ENCODE peak calls at places on chromosomes 12 and 14, in seven cellular contexts. Y is foreskin keratinocyte, F is heart right ventricle, A is RWPE1, C is suprapubic skin, I is nephron progenitor cell, M is kidney. V is an unnamed sample.
A peak's percentile ranks its signal among the peaks of the same experiment; 100 is the strongest.

GRCh38 chr14:29743566-29743965 is 184.1 kb downstream of the PRKD1 start:
- DNase-seq in I (no peak), M (no peak), F (no peak), C (no peak), Y (no peak), A (no peak), V (no peak)

GRCh38 chr12:75722714-75723200 is 211.3 kb upstream of the KRR1 start:
- DNase-seq in Y (peak; percentile 85), A (peak; percentile 53), I (no peak), M (no peak), F (no peak), C (no peak), V (no peak)

GRCh38 chr14:68795602-68796417 is 2.9 kb upstream of the ZFP36L1 start:
- DNase-seq in M (peak; percentile 95), Y (peak; percentile 81), C (peak; percentile 89), A (peak; percentile 82), F (peak; percentile 89), I (peak; percentile 77), V (no peak)

GRCh38 chr12:121537814-121538698 is 42.8 kb downstream of the KDM2B start:
- DNase-seq in M (peak; percentile 75), I (peak; percentile 65), Y (no peak), A (no peak), F (peak; percentile 42), C (no peak), V (no peak)

GRCh38 chr12:119202544-119202943 is 23.8 kb downstream of the HSPB8 start:
- DNase-seq in F (no peak), I (no peak), Y (no peak), C (no peak), M (no peak), A (no peak), V (no peak)

GRCh38 chr14:73227812-73228781 is 9.2 kb upstream of the PAPLN start:
- DNase-seq in Y (peak; percentile 69), I (no peak), C (no peak), F (peak; percentile 47), A (peak; percentile 64), M (peak; percentile 85), V (peak; percentile 63)

GRCh38 chr12:53825246-53826081 is 73.7 kb upstream of the CISTR start:
- DNase-seq in C (no peak), A (peak; percentile 80), Y (no peak), F (no peak), M (no peak), I (no peak), V (no peak)

GRCh38 chr12:79127268-79127895 is 262.8 kb downstream of the SYT1 start:
- DNase-seq in C (no peak), F (no peak), A (peak; percentile 16), M (no peak), Y (peak; percentile 96), I (no peak), V (no peak)

GRCh38 chr14:52325632-52326031 is 11.5 kb downstream of the PTGER2 start:
- DNase-seq in C (no peak), F (no peak), I (no peak), M (no peak), Y (no peak), A (no peak), V (no peak)

GRCh38 chr12:92466391-92467305 is 236.1 kb upstream of the PLEKHG7 start:
- DNase-seq in A (no peak), F (no peak), Y (no peak), C (no peak), I (no peak), M (no peak), V (no peak)

GRCh38 chr12:52695039-52695438 is 8.3 kb downstream of the KRT77 start:
- DNase-seq in Y (no peak), I (no peak), M (no peak), F (no peak), A (no peak), C (no peak), V (no peak)

GRCh38 chr12:52699373-52699772 is 4.0 kb downstream of the KRT77 start:
- DNase-seq in I (no peak), Y (no peak), M (no peak), C (no peak), A (no peak), F (no peak), V (no peak)

GRCh38 chr12:52696588-52696987 is 6.7 kb downstream of the KRT77 start:
- DNase-seq in Y (no peak), C (no peak), F (no peak), I (no peak), M (no peak), A (no peak), V (no peak)

GRCh38 chr12:52698634-52699340 is 4.5 kb downstream of the KRT77 start:
- DNase-seq in C (no peak), M (no peak), F (no peak), Y (peak; percentile 49), I (no peak), A (no peak), V (no peak)

GRCh38 chr12:52697058-52697582 is 6.2 kb downstream of the KRT77 start:
- DNase-seq in M (no peak), I (no peak), Y (no peak), A (no peak), C (no peak), F (no peak), V (no peak)
- TF ChIP-seq CTCF in M (no peak), I (no peak), Y (peak; percentile 11), A (no peak), C (no peak), F (no peak), V (no peak)

GRCh38 chr12:49366652-49367380 is 446 bp upstream of the SPATS2 start:
- DNase-seq in A (peak; percentile 94), Y (peak; percentile 85), I (peak; percentile 95), M (peak; percentile 95), F (peak; percentile 91), C (peak; percentile 92), V (peak; percentile 45)
- TF ChIP-seq CTCF in A (peak; percentile 12), Y (peak; percentile 49), I (no peak), M (peak; percentile 13), F (no peak), C (no peak), V (no peak)

GRCh38 chr12:102741196-102741595 is 175.8 kb downstream of the PAH start:
- DNase-seq in A (no peak), M (no peak), C (no peak), F (no peak), Y (no peak), I (no peak), V (no peak)

GRCh38 chr12:102735104-102735503 is 181.9 kb downstream of the PAH start:
- DNase-seq in F (no peak), C (no peak), Y (no peak), M (no peak), A (no peak), I (no peak), V (no peak)

GRCh38 chr12:102736328-102736727 is 180.7 kb downstream of the PAH start:
- DNase-seq in F (no peak), A (no peak), C (no peak), I (no peak), Y (no peak), M (no peak), V (no peak)

DNA sequence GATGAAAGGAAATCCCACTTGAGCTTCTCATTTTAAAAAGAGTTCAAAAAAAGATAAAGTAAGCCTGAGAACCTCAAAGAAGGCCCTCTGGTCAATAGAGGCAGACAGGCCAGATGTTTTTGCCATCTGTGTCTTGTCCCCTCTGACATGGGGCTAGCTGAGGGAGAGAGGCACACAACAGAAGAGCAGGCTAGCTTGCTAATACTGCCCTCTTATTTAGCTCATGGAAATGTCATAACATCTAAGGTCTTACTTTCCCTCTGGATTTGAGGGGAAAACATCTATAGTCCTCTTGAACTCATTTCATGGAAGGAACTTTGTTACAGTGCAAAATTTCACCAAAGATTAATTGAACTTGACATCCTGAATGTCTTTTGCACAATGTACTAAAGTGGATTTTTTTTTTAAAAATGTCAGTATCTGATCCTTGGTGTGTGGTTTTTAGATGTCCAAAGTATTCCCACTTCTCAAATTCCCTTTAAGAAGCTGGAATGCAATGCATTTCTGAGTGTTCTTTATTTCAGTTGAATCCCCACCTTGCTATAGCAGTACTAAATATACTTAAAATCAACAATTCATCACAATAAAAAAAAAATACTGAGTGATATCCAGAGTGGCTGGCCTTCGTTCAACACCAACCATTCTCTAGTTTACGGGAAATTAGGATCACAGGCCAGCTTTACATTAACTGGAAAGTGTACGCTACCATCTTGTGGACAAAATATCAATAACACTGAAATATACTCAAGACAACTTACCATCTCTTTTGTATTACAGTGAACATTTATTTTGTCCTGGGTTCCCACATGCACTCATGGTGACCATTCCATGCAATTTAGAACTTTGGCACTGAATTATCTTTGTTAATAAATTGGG is 176.6 kb downstream of the PAH start:
- DNase-seq in Y (peak; percentile 10), F (no peak), M (no peak), I (no peak), C (no peak), A (no peak), V (no peak)
- TF ChIP-seq CTCF in Y (peak; percentile 46), F (no peak), M (no peak), I (no peak), C (no peak), A (peak; percentile 25), V (no peak)

DNA sequence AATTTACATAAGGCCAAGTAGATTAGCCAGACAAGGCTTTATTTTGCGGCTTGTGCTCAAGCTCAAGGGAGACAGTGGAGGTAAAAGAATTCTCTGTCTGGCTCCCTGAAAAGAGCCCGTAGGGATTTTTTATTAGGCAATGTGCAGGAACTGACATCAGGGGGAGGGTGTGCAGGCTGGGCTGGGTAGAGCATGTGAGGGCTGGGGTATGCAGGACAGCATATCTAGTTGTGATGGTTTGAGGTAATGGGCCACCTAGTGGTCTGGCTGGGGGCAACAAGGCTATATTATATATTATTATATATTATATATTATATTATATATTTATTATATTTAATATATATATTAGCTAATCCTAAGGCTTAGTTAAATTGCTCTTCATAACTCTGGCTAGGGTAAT is 102.1 kb downstream of the TMEM117 start:
- DNase-seq in Y (no peak), C (no peak), I (no peak), M (no peak), A (peak; percentile 12), F (no peak), V (no peak)
- TF ChIP-seq CTCF in Y (peak; percentile 41), C (no peak), I (no peak), M (no peak), A (no peak), F (no peak), V (no peak)

GRCh38 chr14:103905861-103906456 is 22.3 kb upstream of the TDRD9 start:
- DNase-seq in Y (no peak), I (peak; percentile 43), M (peak; percentile 35), F (no peak), C (no peak), A (no peak), V (no peak)
- TF ChIP-seq CTCF in Y (peak; percentile 16), I (no peak), M (no peak), F (no peak), C (no peak), A (no peak), V (no peak)

DNA sequence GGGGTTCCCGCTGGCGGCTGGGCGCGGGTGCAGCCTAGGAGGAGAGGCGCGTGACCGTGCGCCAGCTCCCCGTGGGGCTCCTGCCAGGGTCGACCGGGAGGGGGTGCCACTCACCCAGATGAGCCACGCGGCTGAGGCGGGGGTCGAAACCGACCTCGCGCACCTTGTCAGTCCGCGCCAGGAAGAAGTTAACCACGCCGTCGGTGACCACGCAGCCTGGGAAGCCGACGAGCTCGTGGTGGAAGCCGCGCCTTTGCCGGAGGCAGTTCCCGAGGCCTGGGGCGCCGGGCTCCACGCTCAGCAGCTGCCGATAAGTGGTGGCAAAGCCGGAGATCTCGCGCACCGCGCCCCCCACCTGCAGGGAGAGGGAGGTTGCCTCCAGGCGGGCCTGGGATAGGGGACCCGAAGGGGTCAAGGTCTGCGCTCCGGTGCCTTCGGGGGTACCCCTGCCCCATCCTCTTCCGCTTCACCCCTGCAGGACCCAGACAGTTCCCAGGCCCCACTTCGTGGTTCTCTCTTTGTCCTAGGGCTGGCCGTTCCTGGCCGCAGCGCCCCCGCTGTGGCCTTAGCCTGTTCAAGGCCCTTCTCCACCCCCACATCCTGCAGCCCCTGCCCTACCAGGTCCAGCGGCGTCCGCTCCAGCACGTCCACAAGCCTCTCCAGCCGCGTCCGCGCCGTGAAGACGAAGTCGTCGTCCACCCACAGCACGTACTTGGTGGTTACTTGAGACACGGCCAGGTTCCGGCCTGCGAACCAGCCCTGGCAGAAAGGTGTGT is 5.3 kb downstream of the B4GALNT1 start:
- DNase-seq in M (peak; percentile 78), Y (no peak), F (no peak), I (peak; percentile 42), C (peak; percentile 81), A (no peak), V (no peak)
- TF ChIP-seq CTCF in M (no peak), Y (peak; percentile 34), F (no peak), I (no peak), C (no peak), A (no peak), V (no peak)

V was measured in omental fat pad.